ENCODE peak calls at places on chromosomes 13 and 19, in five cellular contexts. X is C1 segment of cervical spinal cord, Y is AG08395, O is adipocyte, N is WTC11. Q is an unnamed sample.
A peak's percentile ranks its signal among the peaks of the same experiment; 100 is the strongest.

GRCh38 chr13:26300140-26300539 is 46.2 kb downstream of the CDK8 start:
- DNase-seq in X (no peak), Y (no peak), O (peak; percentile 32), N (no peak), Q (peak; percentile 91)

GRCh38 chr13:92974905-92975429 is 251.6 kb upstream of the GPC6 start:
- DNase-seq in X (no peak), Y (no peak), O (no peak), N (no peak), Q (no peak)

GRCh38 chr19:7692417-7693088 is 9.4 kb downstream of the FCER2 start:
- DNase-seq in X (no peak), Y (no peak), O (no peak), N (no peak), Q (no peak)

GRCh38 chr19:46605356-46605821 is 4.3 kb downstream of the CALM3 start:
- DNase-seq in X (no peak), Y (no peak), O (no peak), N (peak; percentile 7), Q (no peak)

GRCh38 chr13:32040689-32041088 is 9.1 kb downstream of the FRY start:
- DNase-seq in X (no peak), Y (no peak), O (no peak), N (no peak), Q (no peak)

GRCh38 chr13:114145722-114146121 is 13.3 kb upstream of the RASA3 start:
- DNase-seq in X (no peak), Y (no peak), O (no peak), N (no peak), Q (no peak)

GRCh38 chr19:31659897-31660210 is 310.6 kb upstream of the TSHZ3 start:
- DNase-seq in X (no peak), Y (no peak), O (no peak), N (no peak), Q (no peak)

GRCh38 chr19:48646912-48647216 is 877 bp upstream of the CA11 start:
- DNase-seq in X (no peak), Y (no peak), O (no peak), N (no peak), Q (no peak)

GRCh38 chr13:113791226-113791625 is 32.2 kb downstream of the TMEM255B start:
- DNase-seq in X (no peak), Y (no peak), O (no peak), N (no peak), Q (no peak)

GRCh38 chr13:100827489-100828000 is 152.9 kb upstream of the TMTC4 start:
- DNase-seq in X (no peak), Y (no peak), O (no peak), N (no peak), Q (no peak)

GRCh38 chr19:30391554-30392551 is 19.7 kb downstream of the ZNF536 start:
- DNase-seq in X (no peak), Y (peak; percentile 78), O (no peak), N (peak; percentile 29), Q (no peak)

GRCh38 chr13:27001705-27002104 is 169.9 kb downstream of the USP12 start:
- DNase-seq in X (no peak), Y (no peak), O (no peak), N (no peak), Q (no peak)

GRCh38 chr19:19526581-19527370 is 1.9 kb upstream of the YJEFN3 start:
- DNase-seq in X (peak; percentile 3), Y (no peak), O (no peak), N (no peak), Q (no peak)

GRCh38 chr13:66994097-66994496 is 236.0 kb downstream of the PCDH9 start:
- DNase-seq in X (peak; percentile 79), Y (peak; percentile 62), O (peak; percentile 91), N (peak; percentile 83), Q (peak; percentile 61)

GRCh38 chr13:109785892-109786450 is 412 bp downstream of the IRS2 start:
- DNase-seq in X (no peak), Y (no peak), O (peak; percentile 70), N (no peak), Q (no peak)

GRCh38 chr13:69903081-69903480 is 204.5 kb upstream of the ATXN8OS start:
- DNase-seq in X (no peak), Y (no peak), O (no peak), N (no peak), Q (no peak)

GRCh38 chr13:22848539-22849052 is 332.2 kb upstream of the SGCG start:
- DNase-seq in X (no peak), Y (no peak), O (no peak), N (peak; percentile 88), Q (no peak)

GRCh38 chr13:28320884-28321574 is 173.9 kb downstream of the FLT1 start:
- DNase-seq in X (no peak), Y (no peak), O (no peak), N (no peak), Q (no peak)

GRCh38 chr19:49058592-49058991 is 1.0 kb upstream of the CGB7 start:
- DNase-seq in X (no peak), Y (peak; percentile 65), O (no peak), N (peak; percentile 52), Q (peak; percentile 40)

GRCh38 chr13:24151864-24152263 is 8.7 kb upstream of the SPATA13 start:
- DNase-seq in X (no peak), Y (no peak), O (no peak), N (no peak), Q (no peak)

GRCh38 chr19:40390084-40390742 is at the start of gene HIPK4:
- DNase-seq in X (no peak), Y (no peak), O (no peak), N (no peak), Q (no peak)

GRCh38 chr13:60583911-60584753 is 187.1 kb downstream of the TDRD3 start:
- DNase-seq in X (no peak), Y (peak; percentile 53), O (no peak), N (peak; percentile 66), Q (peak; percentile 91)

GRCh38 chr19:38266981-38267597 is 2.7 kb downstream of the SPINT2 start:
- DNase-seq in X (no peak), Y (no peak), O (peak; percentile 44), N (no peak), Q (peak; percentile 47)

GRCh38 chr13:48400820-48401219 is 12.1 kb downstream of the LPAR6 start:
- DNase-seq in X (no peak), Y (peak; percentile 44), O (peak; percentile 91), N (no peak), Q (peak; percentile 14)

GRCh38 chr19:36418287-36419001 is at the start of gene ZFP82:
- DNase-seq in X (peak; percentile 86), Y (peak; percentile 95), O (peak; percentile 84), N (peak; percentile 86), Q (peak; percentile 66)

GRCh38 chr19:3968556-3969434 is 2.1 kb downstream of the DAPK3 start:
- DNase-seq in X (peak; percentile 26), Y (peak; percentile 96), O (peak; percentile 99), N (peak; percentile 85), Q (peak; percentile 99)

GRCh38 chr19:2461751-2462634 is 5.2 kb upstream of the LMNB2 start:
- DNase-seq in X (no peak), Y (peak; percentile 78), O (peak; percentile 73), N (peak; percentile 78), Q (no peak)

GRCh38 chr19:51915324-51915867 is 10.6 kb upstream of the ZNF649 start:
- DNase-seq in X (no peak), Y (no peak), O (no peak), N (no peak), Q (no peak)

GRCh38 chr19:48959341-48960239 is 4.9 kb downstream of the BAX start:
- DNase-seq in X (no peak), Y (no peak), O (no peak), N (no peak), Q (no peak)

GRCh38 chr13:93217701-93218100 is 8.9 kb upstream of the GPC6 start:
- DNase-seq in X (no peak), Y (no peak), O (no peak), N (no peak), Q (no peak)

GRCh38 chr13:49649244-49649962 is 21.1 kb downstream of the ARL11 start:
- DNase-seq in X (no peak), Y (peak; percentile 48), O (peak; percentile 29), N (no peak), Q (peak; percentile 22)

GRCh38 chr13:95926231-95926630 is 127.0 kb downstream of the UGGT2 start:
- DNase-seq in X (no peak), Y (no peak), O (peak; percentile 10), N (no peak), Q (no peak)

GRCh38 chr19:54554006-54554405 is 19.6 kb upstream of the LILRA2 start:
- DNase-seq in X (no peak), Y (no peak), O (no peak), N (no peak), Q (no peak)

GRCh38 chr13:100848304-100848703 is 173.7 kb upstream of the TMTC4 start:
- DNase-seq in X (no peak), Y (no peak), O (no peak), N (peak; percentile 35), Q (no peak)